ENCODE peak calls at places on chromosomes 7 and 10, in four cellular contexts. V is tibial nerve, Y is mesendoderm, D is ovary. R is an unnamed sample.

GRCh38 chr7:47803846-47804245 is 144.4 kb downstream of the PKD1L1 start:
- DNase-seq in Y (no peak), V (no peak), D (no peak), R (no peak)

GRCh38 chr10:79142522-79143309 is 74.0 kb downstream of the ZMIZ1 start:
- DNase-seq in D (no peak), Y (no peak), V (no peak), R (no peak)

GRCh38 chr7:51647931-51648351 is 331.3 kb upstream of the COBL start:
- DNase-seq in Y (no peak), D (peak; percentile 44), V (no peak), R (no peak)

GRCh38 chr7:47669178-47669878 is 87.4 kb upstream of the TNS3 start:
- DNase-seq in Y (peak; percentile 40), V (peak; percentile 46), D (peak; percentile 55), R (peak; percentile 95)

GRCh38 chr7:34839645-34840044 is 181.6 kb downstream of the NPSR1 start:
- DNase-seq in V (no peak), Y (no peak), D (no peak), R (no peak)

GRCh38 chr7:11911900-11912299 is 79.9 kb upstream of the THSD7A start:
- DNase-seq in D (no peak), V (no peak), Y (peak; percentile 11), R (no peak)

GRCh38 chr7:116395125-116395791 is 104.3 kb upstream of the CAV2 start:
- DNase-seq in Y (peak; percentile 86), D (no peak), V (no peak), R (no peak)

GRCh38 chr10:124624875-124625274 is 119.3 kb downstream of the FAM53B start:
- DNase-seq in D (no peak), Y (no peak), V (no peak), R (no peak)

GRCh38 chr7:135210818-135211178 is 528 bp downstream of the WDR91 start:
- DNase-seq in Y (peak; percentile 26), V (no peak), D (no peak), R (no peak)

GRCh38 chr10:130169136-130169888 is 33.1 kb downstream of the GLRX3 start:
- DNase-seq in D (no peak), Y (peak; percentile 83), V (no peak), R (no peak)

GRCh38 chr10:69384320-69384719 is 32.4 kb downstream of the TACR2 start:
- DNase-seq in Y (no peak), D (no peak), V (no peak), R (no peak)

GRCh38 chr7:33841658-33842057 is 63.7 kb upstream of the BMPER start:
- DNase-seq in Y (no peak), V (peak; percentile 33), D (peak; percentile 27), R (no peak)

GRCh38 chr7:79495544-79496272 is 42.2 kb upstream of the MAGI2 start:
- DNase-seq in Y (no peak), D (no peak), V (no peak), R (no peak)

GRCh38 chr7:73769481-73770001 is 529 bp downstream of the CLDN3 start:
- DNase-seq in D (no peak), V (no peak), Y (no peak), R (peak; percentile 72)

GRCh38 chr10:10418397-10418796 is 599.3 kb upstream of the CELF2 start:
- DNase-seq in V (no peak), D (no peak), Y (no peak), R (no peak)

GRCh38 chr7:149799397-149800168 is 26.2 kb upstream of the ZNF467 start:
- DNase-seq in D (peak; percentile 44), Y (peak; percentile 45), V (no peak), R (peak; percentile 78)

GRCh38 chr7:50265968-50266694 is 38.4 kb upstream of the IKZF1 start:
- DNase-seq in Y (no peak), D (no peak), V (no peak), R (no peak)

GRCh38 chr7:50266893-50267386 is 37.6 kb upstream of the IKZF1 start:
- DNase-seq in Y (no peak), V (no peak), D (no peak), R (no peak)

GRCh38 chr7:50268990-50269389 is 35.5 kb upstream of the IKZF1 start:
- DNase-seq in V (no peak), Y (no peak), D (no peak), R (no peak)

GRCh38 chr7:50268223-50268622 is 36.3 kb upstream of the IKZF1 start:
- DNase-seq in V (no peak), D (no peak), Y (no peak), R (no peak)

DNA sequence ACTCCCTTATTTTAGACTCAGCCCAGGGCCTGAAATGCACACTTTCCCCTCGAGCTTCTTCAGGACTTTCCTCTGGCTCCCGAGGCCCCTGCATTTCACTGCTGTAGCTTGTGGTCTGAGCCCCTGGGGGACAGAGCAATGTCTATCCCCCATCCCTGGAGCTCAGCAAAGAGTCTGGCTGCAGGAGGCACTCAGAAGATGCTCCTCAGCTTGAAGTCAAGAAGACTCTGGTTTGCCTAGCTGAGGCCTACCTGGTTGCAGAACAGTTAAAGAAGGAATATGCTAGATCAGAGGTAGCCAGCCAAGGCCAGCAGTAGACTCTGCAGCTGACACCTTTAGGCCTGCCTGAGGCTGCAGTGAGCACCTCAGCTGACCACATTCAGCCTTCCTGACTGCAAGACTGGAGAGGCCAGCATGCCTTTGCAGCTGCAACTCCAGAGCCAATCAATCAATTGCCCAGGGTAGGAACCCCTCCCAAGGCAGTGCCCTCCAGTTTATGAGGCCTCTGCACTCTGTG is 36.9 kb upstream of the IKZF1 start:
- DNase-seq in D (no peak), V (no peak), Y (no peak), R (no peak)
- H3K4me1 ChIP-seq in D (no peaks in the 10 kb centered on the region), V (peaks cover 21% of the 10 kb centered on the region), Y (no peaks in the 10 kb centered on the region), R (no peaks in the 10 kb centered on the region)

GRCh38 chr7:91031757-91032156 is 232.5 kb upstream of the FZD1 start:
- DNase-seq in Y (peak; percentile 72), V (no peak), D (no peak), R (no peak)
- H3K4me1 ChIP-seq in Y (peaks cover 6% of the 10 kb centered on the region), V (no peaks in the 10 kb centered on the region), D (no peaks in the 10 kb centered on the region), R (no peaks in the 10 kb centered on the region)

DNA sequence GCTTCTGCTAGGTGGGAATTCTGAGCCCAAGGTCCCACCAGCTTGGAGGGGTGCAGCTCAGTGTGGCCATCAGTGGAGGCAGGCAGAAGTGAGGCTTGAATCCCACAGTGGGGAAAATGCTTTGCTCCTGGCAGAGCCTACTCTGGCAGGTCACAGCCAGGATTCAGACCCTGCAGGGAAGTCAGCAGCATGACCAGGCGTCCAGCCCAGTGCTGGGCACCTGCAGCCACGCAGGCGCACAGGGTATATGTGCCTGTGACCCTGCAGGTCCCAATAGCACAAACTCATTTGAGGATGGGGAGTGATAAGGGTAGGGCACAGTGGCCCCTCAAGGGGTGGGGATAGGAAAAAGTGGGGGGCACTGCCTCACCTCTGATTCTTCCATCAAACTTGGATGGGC is 8.4 kb upstream of the AEBP1 start:
- DNase-seq in Y (no peak), D (no peak), V (no peak), R (no peak)
- H3K4me1 ChIP-seq in Y (no peaks in the 10 kb centered on the region), D (peaks cover 13% of the 10 kb centered on the region), V (no peaks in the 10 kb centered on the region), R (peaks cover 3% of the 10 kb centered on the region)

GRCh38 chr7:1533569-1534329 is 3.2 kb downstream of the MAFK start:
- DNase-seq in D (peak; percentile 60), Y (peak; percentile 83), V (no peak), R (peak; percentile 90)
- H3K4me1 ChIP-seq in D (peaks cover 27% of the 10 kb centered on the region), Y (peaks cover 5% of the 10 kb centered on the region), V (peaks cover 55% of the 10 kb centered on the region), R (no peaks in the 10 kb centered on the region)